ENCODE peak calls at places on chromosomes 16 and 17, in eight cellular contexts. P is ELF-1, G is NCI-H1694 treated with DMSO at 0.1 percent for 48 hours, N is neural crest cell, V is EH, T is T-helper 2 cell, W is RWPE1, X is body of pancreas. L is an unnamed sample.

GRCh38 chr17:57636274-57636673 is 108.8 kb downstream of the CCDC182 start:
- DNase-seq in G (no peak), P (no peak), X (no peak), W (no peak), V (no peak), T (no peak), N (no peak), L (no peak)

GRCh38 chr17:73430848-73431247 is 119.0 kb upstream of the CDC42EP4 start:
- DNase-seq in W (no peak), G (peak), P (no peak), X (no peak), V (peak), N (no peak), T (no peak), L (no peak)

GRCh38 chr17:49454050-49454449 is 39.4 kb upstream of the PHB1 start:
- DNase-seq in V (peak), W (no peak), T (no peak), X (no peak), G (no peak), P (peak), N (peak), L (no peak)

GRCh38 chr16:27924411-27925118 is 138.9 kb downstream of the GSG1L start:
- DNase-seq in T (no peak), V (no peak), W (peak), P (no peak), N (no peak), X (no peak), G (no peak), L (no peak)

GRCh38 chr17:27995554-27995953 is 46.9 kb upstream of the NLK start:
- DNase-seq in V (peak), N (no peak), G (no peak), T (no peak), P (no peak), W (no peak), X (no peak), L (no peak)

GRCh38 chr16:60414617-60415016 is 1621.6 kb downstream of the CDH8 start:
- DNase-seq in N (no peak), P (no peak), T (no peak), W (no peak), X (no peak), G (no peak), V (no peak), L (no peak)

GRCh38 chr17:48093341-48094045 is 7.8 kb downstream of the CBX1 start:
- DNase-seq in T (no peak), G (no peak), X (no peak), W (no peak), V (no peak), N (no peak), P (no peak), L (no peak)

GRCh38 chr17:68592667-68593330 is 8.4 kb downstream of the FAM20A start:
- DNase-seq in X (no peak), W (no peak), N (no peak), G (peak), T (no peak), V (no peak), P (no peak), L (peak)

GRCh38 chr17:68320943-68321557 is 29.8 kb downstream of the ARSG start:
- DNase-seq in P (no peak), T (no peak), W (no peak), X (no peak), V (no peak), N (no peak), G (no peak), L (no peak)

GRCh38 chr16:9192746-9193145 is 101.3 kb downstream of the HAPSTR1 start:
- DNase-seq in T (no peak), X (no peak), N (no peak), W (no peak), G (no peak), V (no peak), P (peak), L (no peak)

GRCh38 chr17:42565523-42566214 is 1.2 kb upstream of the MLX start:
- DNase-seq in W (no peak), T (no peak), N (no peak), G (no peak), P (no peak), X (no peak), V (no peak), L (no peak)

GRCh38 chr16:58678716-58679115 is 5.9 kb downstream of the SLC38A7 start:
- DNase-seq in N (no peak), T (no peak), X (no peak), V (peak), G (no peak), P (no peak), W (no peak), L (no peak)

GRCh38 chr16:10600792-10601443 is 20.5 kb upstream of the EMP2 start:
- DNase-seq in T (no peak), G (peak), P (no peak), W (no peak), V (no peak), X (no peak), N (no peak), L (no peak)

GRCh38 chr17:70675070-70675590 is 505.8 kb downstream of the KCNJ2 start:
- DNase-seq in P (no peak), G (no peak), V (no peak), N (no peak), T (no peak), W (no peak), X (no peak), L (no peak)

GRCh38 chr16:81680444-81681263 is 98.4 kb upstream of the PLCG2 start:
- DNase-seq in X (no peak), N (no peak), T (no peak), P (no peak), W (no peak), G (no peak), V (no peak), L (no peak)

GRCh38 chr17:10192963-10193362 is 5.4 kb downstream of the GAS7 start:
- DNase-seq in W (no peak), T (no peak), X (no peak), G (no peak), N (no peak), P (no peak), V (peak), L (no peak)

GRCh38 chr16:8848939-8849391 is 19.8 kb downstream of the CARHSP1 start:
- DNase-seq in W (peak), X (no peak), V (peak), P (peak), N (no peak), T (no peak), G (no peak), L (no peak)

GRCh38 chr17:43011728-43012472 is 5.3 kb downstream of the IFI35 start:
- DNase-seq in X (no peak), G (no peak), N (no peak), P (no peak), V (no peak), W (no peak), T (no peak), L (no peak)

GRCh38 chr17:76899414-76899813 is 31.2 kb downstream of the MGAT5B start:
- DNase-seq in P (no peak), T (no peak), W (no peak), V (no peak), G (no peak), N (no peak), X (no peak), L (no peak)

GRCh38 chr17:72358465-72358864 is 237.6 kb downstream of the SOX9 start:
- DNase-seq in N (no peak), W (peak), X (no peak), G (no peak), V (peak), T (no peak), P (no peak), L (no peak)

L was measured in vagina.